ENCODE peak calls at places on chromosome 2, in nine cellular contexts. S is A549, N is HCT116, E is lower leg skin, W is NB4, Y is H54, P is stomach, H is breast epithelium, R is sigmoid colon. O is an unnamed sample.

GRCh38 chr2:39772086-39772811 is 6.8 kb downstream of the THUMPD2 start:
- DNase-seq in S (no peak), N (no peak), E (no peak), W (no peak), Y (no peak), P (no peak), H (no peak), R (no peak), O (peak)

GRCh38 chr2:73838889-73839539 is 10.3 kb downstream of the STAMBP start:
- DNase-seq in S (no peak), N (no peak), E (no peak), W (no peak), Y (no peak), P (no peak), H (no peak), R (no peak), O (no peak)

GRCh38 chr2:7430869-7431641 is 513.8 kb downstream of the RNF144A start:
- DNase-seq in S (no peak), N (no peak), E (peak), W (peak), Y (no peak), P (peak), H (peak), R (no peak), O (no peak)

GRCh38 chr2:116733699-116734098 is 1080.8 kb upstream of the DDX18 start:
- DNase-seq in S (no peak), N (no peak), E (no peak), W (no peak), Y (no peak), P (no peak), H (no peak), R (no peak), O (no peak)

GRCh38 chr2:17083902-17084301 is 418.3 kb upstream of the CYRIA start:
- DNase-seq in S (no peak), N (no peak), E (no peak), W (no peak), Y (no peak), P (no peak), H (no peak), R (no peak), O (no peak)

GRCh38 chr2:239322414-239323086 is 78.3 kb downstream of the HDAC4 start:
- DNase-seq in S (no peak), N (no peak), E (peak), W (no peak), Y (peak), P (no peak), H (no peak), R (no peak), O (peak)

GRCh38 chr2:215421859-215422461 is 13.9 kb downstream of the FN1 start:
- DNase-seq in S (no peak), N (no peak), E (no peak), W (no peak), Y (no peak), P (no peak), H (no peak), R (no peak), O (no peak)

GRCh38 chr2:43402452-43402937 is 176.1 kb upstream of the ZFP36L2 start:
- DNase-seq in S (no peak), N (no peak), E (no peak), W (peak), Y (no peak), P (no peak), H (no peak), R (no peak), O (no peak)

GRCh38 chr2:138829326-138829725 is 49.1 kb upstream of the NXPH2 start:
- DNase-seq in S (peak), N (peak), E (no peak), W (peak), Y (no peak), P (no peak), H (no peak), R (no peak), O (peak)

GRCh38 chr2:55454121-55454520 is 34.5 kb upstream of the CCDC88A start:
- DNase-seq in S (no peak), N (no peak), E (no peak), W (no peak), Y (no peak), P (no peak), H (no peak), R (no peak), O (no peak)

GRCh38 chr2:227324671-227325055 is 388 bp upstream of the MFF start:
- DNase-seq in S (no peak), N (peak), E (no peak), W (peak), Y (peak), P (no peak), H (no peak), R (no peak), O (no peak)

GRCh38 chr2:97662386-97662894 is 1.4 kb downstream of the ACTR1B start:
- DNase-seq in S (no peak), N (no peak), E (no peak), W (no peak), Y (no peak), P (no peak), H (no peak), R (no peak), O (no peak)

GRCh38 chr2:28696261-28696660 is 55.4 kb upstream of the PPP1CB start:
- DNase-seq in S (peak), N (no peak), E (no peak), W (no peak), Y (no peak), P (no peak), H (no peak), R (no peak), O (no peak)

GRCh38 chr2:64323192-64323591 is 130.8 kb upstream of the LGALSL start:
- DNase-seq in S (no peak), N (no peak), E (no peak), W (no peak), Y (no peak), P (no peak), H (no peak), R (no peak), O (no peak)

GRCh38 chr2:162113771-162114168 is 38.3 kb downstream of the GCG start:
- DNase-seq in S (no peak), N (no peak), E (no peak), W (peak), Y (no peak), P (no peak), H (no peak), R (no peak), O (peak)

GRCh38 chr2:29487967-29488550 is 372.8 kb downstream of the CLIP4 start:
- DNase-seq in S (no peak), N (no peak), E (no peak), W (no peak), Y (no peak), P (no peak), H (no peak), R (no peak), O (no peak)

GRCh38 chr2:55136138-55136541 is 85.9 kb upstream of the RTN4 start:
- DNase-seq in S (no peak), N (no peak), E (no peak), W (no peak), Y (no peak), P (peak), H (no peak), R (no peak), O (no peak)

GRCh38 chr2:240920783-240921231 is 14.7 kb downstream of the CROCC2 start:
- DNase-seq in S (no peak), N (no peak), E (peak), W (no peak), Y (no peak), P (peak), H (no peak), R (peak), O (no peak)

GRCh38 chr2:210917465-210917864 is 361.1 kb downstream of the CPS1 start:
- DNase-seq in S (no peak), N (no peak), E (no peak), W (no peak), Y (no peak), P (no peak), H (no peak), R (no peak), O (no peak)

GRCh38 chr2:233039217-233040173 is 7.0 kb downstream of the NEU2 start:
- DNase-seq in S (no peak), N (no peak), E (peak), W (no peak), Y (no peak), P (no peak), H (no peak), R (peak), O (no peak)

GRCh38 chr2:226208726-226209125 is 590.9 kb downstream of the IRS1 start:
- DNase-seq in S (no peak), N (no peak), E (no peak), W (no peak), Y (no peak), P (no peak), H (no peak), R (no peak), O (no peak)

GRCh38 chr2:5035134-5035533 is 657.0 kb upstream of the SOX11 start:
- DNase-seq in S (no peak), N (no peak), E (no peak), W (no peak), Y (no peak), P (no peak), H (no peak), R (no peak), O (no peak)

GRCh38 chr2:112163541-112163981 is 25.4 kb downstream of the FBLN7 start:
- DNase-seq in S (no peak), N (no peak), E (peak), W (peak), Y (no peak), P (no peak), H (no peak), R (no peak), O (no peak)

DNA sequence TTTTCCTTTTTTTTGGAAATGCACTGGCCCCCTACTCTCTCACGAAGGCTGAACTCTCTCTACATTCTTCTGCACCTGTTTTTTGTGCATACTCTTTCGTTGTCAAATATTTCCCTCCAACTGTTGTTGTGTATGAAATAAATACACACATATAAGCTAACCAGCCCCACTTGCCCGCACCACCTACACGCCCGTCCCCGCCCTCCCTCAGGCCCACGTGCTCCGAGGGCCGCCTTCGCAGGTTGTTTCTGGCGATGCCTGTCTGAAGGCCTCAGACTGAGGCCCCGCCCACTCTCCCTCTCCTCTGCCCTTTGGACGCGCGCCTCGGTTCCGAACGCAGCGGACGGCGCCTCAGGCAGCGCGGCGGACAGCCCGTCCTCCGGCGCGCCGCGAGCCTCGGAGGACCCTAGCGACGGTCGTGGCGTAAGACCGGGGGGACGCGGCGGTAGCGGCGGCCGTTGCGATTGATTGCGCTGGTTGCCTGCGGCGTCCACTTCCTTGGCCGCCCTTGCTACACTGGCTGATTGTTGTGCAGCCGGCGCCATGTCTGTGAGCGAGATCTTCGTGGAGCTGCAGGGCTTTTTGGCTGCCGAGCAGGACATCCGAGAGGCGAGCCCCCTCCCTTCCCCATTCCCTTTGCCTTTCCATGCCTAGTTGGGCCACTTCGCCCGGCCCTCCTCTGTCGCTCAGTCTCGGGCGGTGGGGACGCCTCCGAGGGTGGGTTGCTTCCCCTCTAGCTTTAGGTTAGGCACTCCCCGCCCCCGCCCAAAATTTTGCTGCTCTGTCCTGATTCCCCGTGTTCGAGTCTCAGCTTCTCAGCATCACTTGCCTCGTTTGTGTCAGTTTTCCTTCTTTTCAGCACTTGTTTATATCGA is at the start of gene TSN:
- DNase-seq in S (peak), N (peak), E (peak), W (peak), Y (peak), P (peak), H (peak), R (peak), O (peak)
- TF ChIP-seq POLR2A in S (peak), N (no peak), E (no peak), W (peak), Y (peak), P (no peak), H (no peak), R (peak), O (peak)

DNA sequence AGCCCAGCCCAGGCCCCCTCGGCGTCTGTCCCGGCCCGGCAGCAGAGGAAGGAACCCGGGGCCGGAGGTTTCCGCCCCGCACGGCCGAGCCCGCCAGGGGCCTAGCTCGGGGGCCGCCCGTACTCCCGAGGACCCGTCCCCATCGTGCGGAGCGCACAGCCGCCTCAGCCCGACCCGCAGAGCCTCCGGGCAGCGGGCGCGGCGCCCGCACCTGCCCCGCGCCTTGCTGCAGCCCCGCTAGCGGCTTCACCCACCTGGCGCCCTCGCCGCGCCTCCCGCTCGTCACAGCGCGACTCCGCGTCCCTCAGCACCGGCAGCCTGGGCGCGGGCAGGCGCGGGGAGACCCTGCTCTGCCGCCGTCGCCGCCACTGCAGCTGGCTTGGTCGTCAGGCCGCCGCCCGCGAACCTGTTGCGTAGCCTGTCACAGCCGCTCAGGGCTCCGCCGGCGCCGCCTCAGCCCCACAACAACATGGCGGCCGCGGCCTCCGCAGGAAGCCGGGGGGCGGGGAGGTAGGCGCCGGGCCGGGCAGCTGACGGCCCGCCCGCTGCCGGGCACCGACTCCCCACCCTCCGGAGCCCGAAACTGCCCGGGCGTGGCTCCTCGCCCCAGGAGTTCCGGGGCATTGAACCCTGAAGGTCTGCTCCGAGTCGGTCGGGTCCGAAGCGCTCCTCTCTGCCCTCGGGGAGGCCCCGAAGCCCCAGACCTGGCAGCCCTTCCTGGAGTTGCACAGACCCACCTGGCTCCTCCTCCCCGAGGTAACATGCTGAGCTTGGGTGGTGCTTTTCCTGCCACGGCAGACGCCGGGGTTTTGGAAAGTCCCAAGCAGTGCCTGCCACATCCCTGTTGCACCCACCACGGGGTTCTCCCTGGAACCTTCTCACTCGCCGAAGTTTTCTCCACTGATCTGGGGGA is at the start of gene ITSN2:
- DNase-seq in S (peak), N (peak), E (peak), W (peak), Y (peak), P (peak), H (peak), R (peak), O (peak)
- TF ChIP-seq POLR2A in S (peak), N (no peak), E (no peak), W (peak), Y (peak), P (no peak), H (no peak), R (no peak), O (peak)

DNA sequence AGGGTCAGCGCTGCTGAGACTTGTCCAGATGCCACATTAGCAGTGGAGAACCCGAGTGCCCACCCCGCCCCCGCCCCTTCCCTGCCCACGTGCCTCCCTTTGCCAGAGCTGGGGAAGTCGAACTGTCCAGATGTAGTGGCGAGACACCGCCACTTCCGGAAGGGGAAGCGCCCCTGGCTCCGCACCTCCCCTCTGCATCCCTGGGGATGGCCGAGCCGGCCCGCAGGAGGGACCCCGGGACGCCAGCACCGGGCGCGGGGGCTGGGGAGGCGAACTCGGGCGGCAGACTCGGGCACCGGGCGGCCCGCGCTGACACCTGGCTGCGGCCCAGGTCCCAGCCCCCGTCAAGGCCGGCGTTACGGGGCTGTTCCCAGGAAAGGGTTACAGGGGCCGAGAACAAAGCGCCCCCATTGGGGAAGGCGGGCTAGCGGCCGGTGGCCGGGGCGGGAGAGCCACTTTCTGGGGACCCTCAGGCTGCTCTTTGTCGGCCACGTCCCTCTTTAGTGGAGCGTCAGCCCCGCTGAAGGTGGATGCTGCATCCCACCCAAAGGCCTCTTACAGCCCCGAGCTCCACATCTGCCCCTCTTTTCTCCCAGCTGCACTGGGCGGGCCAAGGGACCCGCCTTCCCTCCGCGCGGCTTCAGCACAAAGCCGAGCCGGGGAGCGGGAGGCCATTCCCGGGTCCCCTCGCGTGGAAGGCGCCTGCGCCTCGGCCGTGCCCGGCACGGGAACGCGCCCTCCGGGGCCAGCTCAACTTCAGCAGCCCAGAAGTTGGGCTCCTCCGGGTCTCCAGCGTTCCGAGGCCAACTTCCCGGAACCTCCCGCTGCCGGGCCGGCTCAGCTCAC is 1.4 kb downstream of the SDC1 start:
- DNase-seq in S (peak), N (no peak), E (peak), W (peak), Y (peak), P (peak), H (peak), R (no peak), O (no peak)
- TF ChIP-seq POLR2A in S (peak), N (peak), E (no peak), W (no peak), Y (peak), P (no peak), H (no peak), R (no peak), O (no peak)

GRCh38 chr2:71226965-71227560 is at the start of gene PAIP2B:
- DNase-seq in S (peak), N (peak), E (peak), W (peak), Y (peak), P (peak), H (peak), R (peak), O (peak)
- TF ChIP-seq POLR2A in S (peak), N (peak), E (no peak), W (peak), Y (peak), P (no peak), H (peak), R (peak), O (peak)

GRCh38 chr2:65390134-65390533 is 42.3 kb downstream of the SPRED2 start:
- DNase-seq in S (no peak), N (no peak), E (no peak), W (no peak), Y (no peak), P (peak), H (no peak), R (peak), O (no peak)
- TF ChIP-seq POLR2A in S (no peak), N (no peak), E (no peak), W (no peak), Y (no peak), P (no peak), H (no peak), R (no peak), O (no peak)

DNA sequence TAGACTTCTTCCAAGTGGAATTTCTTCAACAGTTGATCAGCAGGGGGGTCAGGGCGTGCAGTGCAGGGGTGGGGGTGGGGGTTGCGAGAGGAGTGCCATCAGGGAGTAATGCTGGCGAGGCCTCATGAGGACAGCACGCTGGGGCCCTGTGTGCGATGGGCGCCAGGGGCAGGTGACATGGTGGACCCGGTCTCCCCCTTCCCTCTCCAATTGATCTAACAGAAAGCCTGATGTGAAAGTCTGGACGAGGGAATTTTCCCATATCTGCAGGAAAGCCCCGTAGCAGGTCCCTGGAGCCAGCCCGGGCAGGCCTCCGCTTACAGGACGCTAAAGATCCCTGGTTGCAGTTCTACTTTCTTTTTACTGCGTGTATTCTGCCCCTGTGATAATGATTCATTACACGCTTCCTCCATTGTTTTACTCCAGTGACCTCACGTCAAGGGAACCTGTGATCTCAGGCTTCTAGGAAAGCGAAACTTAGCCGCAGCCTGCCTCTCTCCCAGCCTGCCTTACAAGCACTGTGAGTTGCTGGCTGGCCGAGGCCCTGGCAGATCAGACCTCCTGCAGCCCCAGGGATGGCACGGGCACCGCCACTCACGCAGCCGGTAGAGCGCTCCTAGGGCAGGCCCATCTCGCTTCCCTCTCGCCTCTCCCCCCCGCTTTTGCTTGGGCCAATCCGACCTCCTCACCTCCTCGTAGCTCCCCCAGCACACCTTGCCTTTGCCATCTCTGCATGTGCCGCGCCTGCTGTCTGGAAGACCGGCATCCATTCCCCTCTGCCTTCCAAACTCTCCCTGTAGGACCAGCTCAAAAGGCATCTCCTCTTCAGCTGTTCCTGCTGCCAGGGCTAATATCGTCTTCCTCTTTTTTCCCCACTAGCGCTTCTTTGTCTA is 19.2 kb downstream of the NEURL3 start:
- DNase-seq in S (no peak), N (no peak), E (no peak), W (no peak), Y (peak), P (peak), H (peak), R (peak), O (peak)
- TF ChIP-seq POLR2A in S (no peak), N (no peak), E (no peak), W (no peak), Y (peak), P (no peak), H (no peak), R (no peak), O (peak)